ENCODE peak calls at places on chromosome 2, in seven cellular contexts. V, W, U, P, N, O and S are unnamed samples.

GRCh38 chr2:132969371-132969985 is 299.5 kb upstream of the LYPD1 start:
- DNase-seq in V (no peak), W (no peak), U (no peak), P (no peak), N (no peak), O (no peak), S (no peak)

GRCh38 chr2:18473241-18473841 is 87.1 kb downstream of the RDH14 start:
- DNase-seq in V (no peak), W (no peak), U (no peak), P (no peak), N (peak; percentile 52), O (no peak), S (peak; percentile 64)

GRCh38 chr2:25664531-25665307 is 8.7 kb downstream of the DTNB start:
- DNase-seq in V (peak; percentile 83), W (peak; percentile 90), U (no peak), P (no peak), N (no peak), O (peak; percentile 59), S (no peak)

GRCh38 chr2:217996345-217996744 is 6.5 kb downstream of the TNS1 start:
- DNase-seq in V (no peak), W (no peak), U (no peak), P (no peak), N (no peak), O (no peak), S (no peak)

GRCh38 chr2:71888741-71889445 is 258.8 kb downstream of the CYP26B1 start:
- DNase-seq in V (no peak), W (peak; percentile 8), U (no peak), P (no peak), N (no peak), O (no peak), S (no peak)

GRCh38 chr2:167988296-167988695 is 259.1 kb downstream of the STK39 start:
- DNase-seq in V (no peak), W (no peak), U (no peak), P (no peak), N (no peak), O (no peak), S (no peak)

GRCh38 chr2:54808642-54809041 is 85.2 kb downstream of the EML6 start:
- DNase-seq in V (no peak), W (no peak), U (no peak), P (no peak), N (no peak), O (no peak), S (no peak)

GRCh38 chr2:231590614-231591013 is 2.0 kb upstream of the TEX44 start:
- DNase-seq in V (no peak), W (peak; percentile 79), U (peak; percentile 19), P (no peak), N (no peak), O (no peak), S (no peak)

GRCh38 chr2:8756230-8756629 is 74.4 kb downstream of the ID2 start:
- DNase-seq in V (no peak), W (no peak), U (no peak), P (no peak), N (no peak), O (no peak), S (no peak)

GRCh38 chr2:23596316-23596885 is 211.4 kb downstream of the KLHL29 start:
- DNase-seq in V (no peak), W (no peak), U (no peak), P (no peak), N (no peak), O (no peak), S (no peak)

GRCh38 chr2:47720036-47720435 is 62.9 kb upstream of the MSH6 start:
- DNase-seq in V (no peak), W (no peak), U (no peak), P (no peak), N (no peak), O (no peak), S (no peak)

GRCh38 chr2:28970464-28971160 is 10.5 kb upstream of the TOGARAM2 start:
- DNase-seq in V (no peak), W (peak; percentile 51), U (no peak), P (no peak), N (no peak), O (no peak), S (no peak)

GRCh38 chr2:47404356-47404755 is 1.4 kb downstream of the MSH2 start:
- DNase-seq in V (no peak), W (peak; percentile 44), U (no peak), P (no peak), N (no peak), O (peak; percentile 14), S (no peak)

GRCh38 chr2:102755284-102755683 is 6.5 kb upstream of the TMEM182 start:
- DNase-seq in V (no peak), W (no peak), U (no peak), P (no peak), N (no peak), O (no peak), S (no peak)

GRCh38 chr2:105521176-105521575 is 122.3 kb upstream of the FHL2 start:
- DNase-seq in V (peak; percentile 18), W (no peak), U (no peak), P (no peak), N (no peak), O (no peak), S (no peak)

GRCh38 chr2:118097657-118098056 is 9.4 kb downstream of the INSIG2 start:
- DNase-seq in V (no peak), W (no peak), U (no peak), P (no peak), N (no peak), O (no peak), S (no peak)

GRCh38 chr2:109081374-109081773 is 47.6 kb upstream of the SH3RF3 start:
- DNase-seq in V (no peak), W (no peak), U (no peak), P (no peak), N (no peak), O (no peak), S (no peak)

GRCh38 chr2:149858916-149859634 is 271.5 kb upstream of the MMADHC start:
- DNase-seq in V (no peak), W (no peak), U (no peak), P (no peak), N (no peak), O (no peak), S (no peak)

GRCh38 chr2:168467729-168468128 is 11.7 kb downstream of the CERS6 start:
- DNase-seq in V (no peak), W (no peak), U (no peak), P (no peak), N (no peak), O (no peak), S (no peak)

GRCh38 chr2:119387381-119388129 is 20.8 kb downstream of the DBI start:
- DNase-seq in V (no peak), W (peak; percentile 34), U (peak; percentile 79), P (peak; percentile 77), N (peak; percentile 91), O (peak; percentile 55), S (peak; percentile 21)
- TF ChIP-seq CTCF in V (no peak), W (peak; percentile 32), U (peak; percentile 36), P (no peak), N (peak; percentile 39), O (no peak), S (peak; percentile 25)

GRCh38 chr2:98468621-98469236 is 24.1 kb downstream of the INPP4A start:
- DNase-seq in V (no peak), W (no peak), U (no peak), P (peak; percentile 12), N (no peak), O (no peak), S (no peak)
- H3K4me3 ChIP-seq in V (no peak overlapping the region), W (no peak overlapping the region), U (no peak overlapping the region), P (no peak overlapping the region), N (no peak overlapping the region), O (no peak overlapping the region), S (no peak overlapping the region)

GRCh38 chr2:96273763-96274162 is 7.7 kb downstream of the CIAO1 start:
- DNase-seq in V (no peak), W (no peak), U (no peak), P (no peak), N (no peak), O (no peak), S (no peak)

GRCh38 chr2:96267159-96267971 is 1.3 kb downstream of the CIAO1 start:
- DNase-seq in V (peak; percentile 39), W (peak; percentile 86), U (no peak), P (no peak), N (no peak), O (peak; percentile 49), S (no peak)

GRCh38 chr2:96274355-96275056 is 8.5 kb downstream of the CIAO1 start:
- DNase-seq in V (no peak), W (no peak), U (no peak), P (no peak), N (no peak), O (no peak), S (no peak)

GRCh38 chr2:96276787-96277499 is 10.9 kb downstream of the CIAO1 start:
- DNase-seq in V (no peak), W (no peak), U (no peak), P (no peak), N (no peak), O (no peak), S (no peak)

GRCh38 chr2:96271995-96272394 is 6.0 kb downstream of the CIAO1 start:
- DNase-seq in V (no peak), W (no peak), U (no peak), P (no peak), N (no peak), O (no peak), S (no peak)
- TF ChIP-seq CTCF in V (no peak), W (no peak), U (no peak), P (no peak), N (no peak), O (no peak), S (no peak)

GRCh38 chr2:101398026-101398830 is 10.9 kb upstream of the CREG2 start:
- DNase-seq in V (no peak), W (no peak), U (no peak), P (no peak), N (no peak), O (no peak), S (no peak)

GRCh38 chr2:101400048-101400447 is 12.7 kb upstream of the CREG2 start:
- DNase-seq in V (no peak), W (no peak), U (no peak), P (no peak), N (peak; percentile 93), O (no peak), S (no peak)

GRCh38 chr2:101400516-101401315 is 13.4 kb upstream of the CREG2 start:
- DNase-seq in V (no peak), W (no peak), U (no peak), P (no peak), N (no peak), O (no peak), S (no peak)

GRCh38 chr2:101401316-101401660 is 14.0 kb upstream of the CREG2 start:
- DNase-seq in V (no peak), W (no peak), U (no peak), P (no peak), N (no peak), O (no peak), S (no peak)

DNA sequence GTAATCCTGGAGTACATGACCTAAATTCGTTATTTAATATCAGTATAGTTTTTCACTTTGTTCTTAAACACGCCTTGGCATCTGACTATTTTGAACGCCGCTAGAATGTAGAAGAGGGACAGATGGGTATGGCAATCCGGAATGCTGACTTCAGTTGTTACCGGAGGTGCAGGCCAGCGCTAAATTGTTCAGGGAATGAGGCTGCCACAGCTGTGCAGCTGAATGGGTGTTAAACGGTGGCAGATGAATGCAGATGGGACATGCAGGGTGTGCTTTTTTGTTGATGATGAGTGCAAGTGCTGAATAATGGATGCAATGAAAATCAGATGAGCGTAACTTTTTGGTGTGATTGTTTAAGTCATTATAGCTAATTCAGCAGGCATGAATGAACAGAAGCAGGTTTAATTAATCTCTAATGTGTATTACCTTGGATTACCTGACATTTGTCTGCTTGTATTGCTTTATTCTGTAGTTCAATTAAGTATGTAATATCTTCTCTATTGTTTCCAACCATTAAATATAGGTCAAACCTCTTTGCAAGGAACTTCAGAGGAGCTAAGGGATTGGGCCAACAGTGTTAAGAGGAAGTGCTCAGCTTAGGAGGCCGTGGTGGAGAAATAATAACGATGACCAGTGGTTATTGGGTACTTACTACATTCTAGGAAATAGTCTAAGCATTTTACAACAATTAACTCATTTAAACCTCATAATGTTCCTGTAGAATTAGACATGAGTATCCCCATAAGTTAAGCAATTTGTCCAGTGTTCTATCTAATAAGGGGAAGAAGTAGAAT is 11.9 kb upstream of the CREG2 start:
- DNase-seq in V (no peak), W (no peak), U (no peak), P (no peak), N (no peak), O (no peak), S (no peak)
- H3K4me3 ChIP-seq in V (no peak overlapping the region), W (no peak overlapping the region), U (no peak overlapping the region), P (no peak overlapping the region), N (no peak overlapping the region), O (no peak overlapping the region), S (no peak overlapping the region)